ENCODE peak calls at places on chromosomes 13 and 19, in four cellular contexts. R is HT-29, A is HL-60, H is mucosa of descending colon. M is an unnamed sample.

GRCh38 chr19:18765224-18765623 is 25.9 kb downstream of the COMP start:
- DNase-seq in R (peak; percentile 49), A (no peak), H (peak; percentile 35), M (no peak)

GRCh38 chr19:49684251-49684982 is 5.0 kb upstream of the ADM5 start:
- DNase-seq in R (peak; percentile 48), A (peak; percentile 39), H (no peak), M (peak; percentile 68)

GRCh38 chr19:44890366-44891015 is 563 bp upstream of the TOMM40 start:
- DNase-seq in R (peak; percentile 100), A (peak; percentile 100), H (peak; percentile 96), M (peak; percentile 90)

GRCh38 chr13:108551674-108552073 is 77.7 kb upstream of the MYO16 start:
- DNase-seq in R (no peak), A (no peak), H (no peak), M (no peak)

GRCh38 chr19:47419037-47419783 is at the start of gene MEIS3:
- DNase-seq in R (no peak), A (no peak), H (no peak), M (peak; percentile 81)

GRCh38 chr13:44051923-44052322 is 172.2 kb downstream of the LACC1 start:
- DNase-seq in R (peak; percentile 90), A (no peak), H (no peak), M (no peak)

GRCh38 chr13:110812111-110812868 is 98.8 kb downstream of the ING1 start:
- DNase-seq in R (no peak), A (no peak), H (no peak), M (no peak)

GRCh38 chr19:1244693-1245451 is 3.3 kb downstream of the ATP5F1D start:
- DNase-seq in R (peak; percentile 9), A (no peak), H (peak; percentile 76), M (no peak)

GRCh38 chr19:44847144-44848035 is 1.3 kb downstream of the NECTIN2 start:
- DNase-seq in R (peak; percentile 96), A (no peak), H (peak; percentile 85), M (peak; percentile 51)

GRCh38 chr13:110444226-110444653 is 117.3 kb downstream of the RAB20 start:
- DNase-seq in R (peak; percentile 79), A (no peak), H (peak; percentile 42), M (no peak)

GRCh38 chr13:49300716-49301589 is 53.2 kb downstream of the CDADC1 start:
- DNase-seq in R (peak; percentile 73), A (peak; percentile 83), H (peak; percentile 63), M (peak; percentile 76)

GRCh38 chr19:4639531-4640246 is 373 bp downstream of the TNFAIP8L1 start:
- DNase-seq in R (no peak), A (no peak), H (peak; percentile 46), M (peak; percentile 74)